ENCODE peak calls at places on chromosome 15, in ten cellular contexts. One of them, this sample, is unnamed.

GRCh38 chr15:95979286-95979685 is 351.2 kb upstream of the NR2F2 start:
- DNase-seq in AG08395: no peak
- DNase-seq in fibroblast of mammary gland: no peak
- DNase-seq in CD4-positive, CD25-positive, alpha-beta regulatory T cell: no peak
- DNase-seq in memory B cell: no peak
- DNase-seq in EH: no peak
- DNase-seq in right atrium auricular region: no peak
- DNase-seq in foreskin fibroblast: no peak
- DNase-seq in COR-L47: no peak
- DNase-seq in Daoy: no peak
- DNase-seq in this sample: no peak

GRCh38 chr15:89749951-89750559 is 994 bp downstream of the MESP1 start:
- DNase-seq in memory B cell: peak
- DNase-seq in foreskin fibroblast: no peak
- DNase-seq in right atrium auricular region: no peak
- DNase-seq in AG08395: no peak
- DNase-seq in fibroblast of mammary gland: no peak
- DNase-seq in CD4-positive, CD25-positive, alpha-beta regulatory T cell: peak
- DNase-seq in COR-L47: peak
- DNase-seq in EH: no peak
- DNase-seq in Daoy: peak
- DNase-seq in this sample: no peak

GRCh38 chr15:36401586-36401966 is 177.8 kb upstream of the CDIN1 start:
- DNase-seq in right atrium auricular region: no peak
- DNase-seq in fibroblast of mammary gland: no peak
- DNase-seq in AG08395: no peak
- DNase-seq in foreskin fibroblast: no peak
- DNase-seq in memory B cell: no peak
- DNase-seq in COR-L47: no peak
- DNase-seq in EH: no peak
- DNase-seq in Daoy: peak
- DNase-seq in CD4-positive, CD25-positive, alpha-beta regulatory T cell: no peak
- DNase-seq in this sample: no peak

GRCh38 chr15:85334241-85334640 is 46.2 kb upstream of the AKAP13 start:
- DNase-seq in COR-L47: no peak
- DNase-seq in Daoy: no peak
- DNase-seq in EH: no peak
- DNase-seq in AG08395: no peak
- DNase-seq in right atrium auricular region: no peak
- DNase-seq in CD4-positive, CD25-positive, alpha-beta regulatory T cell: no peak
- DNase-seq in foreskin fibroblast: no peak
- DNase-seq in fibroblast of mammary gland: no peak
- DNase-seq in memory B cell: no peak
- DNase-seq in this sample: no peak

GRCh38 chr15:70401709-70402108 is 304.0 kb upstream of the TLE3 start:
- DNase-seq in Daoy: no peak
- DNase-seq in memory B cell: no peak
- DNase-seq in foreskin fibroblast: peak
- DNase-seq in EH: no peak
- DNase-seq in right atrium auricular region: no peak
- DNase-seq in CD4-positive, CD25-positive, alpha-beta regulatory T cell: no peak
- DNase-seq in COR-L47: no peak
- DNase-seq in fibroblast of mammary gland: peak
- DNase-seq in AG08395: peak
- DNase-seq in this sample: no peak

GRCh38 chr15:68096099-68096498 is 42.0 kb downstream of the PIAS1 start:
- DNase-seq in right atrium auricular region: no peak
- DNase-seq in COR-L47: no peak
- DNase-seq in CD4-positive, CD25-positive, alpha-beta regulatory T cell: no peak
- DNase-seq in Daoy: no peak
- DNase-seq in AG08395: no peak
- DNase-seq in EH: no peak
- DNase-seq in memory B cell: no peak
- DNase-seq in foreskin fibroblast: no peak
- DNase-seq in fibroblast of mammary gland: no peak
- DNase-seq in this sample: no peak

GRCh38 chr15:66654718-66655375 is 47.2 kb upstream of the SMAD6 start:
- DNase-seq in AG08395: peak
- DNase-seq in right atrium auricular region: no peak
- DNase-seq in Daoy: no peak
- DNase-seq in foreskin fibroblast: no peak
- DNase-seq in fibroblast of mammary gland: no peak
- DNase-seq in CD4-positive, CD25-positive, alpha-beta regulatory T cell: peak
- DNase-seq in EH: no peak
- DNase-seq in memory B cell: no peak
- DNase-seq in COR-L47: no peak
- DNase-seq in this sample: no peak

GRCh38 chr15:73723146-73723545 is 30.0 kb downstream of the INSYN1 start:
- DNase-seq in right atrium auricular region: no peak
- DNase-seq in Daoy: no peak
- DNase-seq in EH: no peak
- DNase-seq in COR-L47: no peak
- DNase-seq in memory B cell: no peak
- DNase-seq in foreskin fibroblast: no peak
- DNase-seq in CD4-positive, CD25-positive, alpha-beta regulatory T cell: no peak
- DNase-seq in fibroblast of mammary gland: no peak
- DNase-seq in AG08395: no peak
- DNase-seq in this sample: no peak

GRCh38 chr15:90016721-90017120 is 15.6 kb downstream of the ZNF710 start:
- DNase-seq in COR-L47: no peak
- DNase-seq in right atrium auricular region: no peak
- DNase-seq in CD4-positive, CD25-positive, alpha-beta regulatory T cell: peak
- DNase-seq in AG08395: no peak
- DNase-seq in fibroblast of mammary gland: no peak
- DNase-seq in foreskin fibroblast: no peak
- DNase-seq in memory B cell: no peak
- DNase-seq in EH: no peak
- DNase-seq in Daoy: no peak
- DNase-seq in this sample: no peak

GRCh38 chr15:83694030-83694429 is 40.1 kb downstream of the ADAMTSL3 start:
- DNase-seq in AG08395: no peak
- DNase-seq in COR-L47: no peak
- DNase-seq in fibroblast of mammary gland: peak
- DNase-seq in memory B cell: no peak
- DNase-seq in right atrium auricular region: no peak
- DNase-seq in EH: no peak
- DNase-seq in CD4-positive, CD25-positive, alpha-beta regulatory T cell: no peak
- DNase-seq in foreskin fibroblast: no peak
- DNase-seq in Daoy: peak
- DNase-seq in this sample: no peak

GRCh38 chr15:94844533-94845390 is 613.4 kb downstream of the MCTP2 start:
- DNase-seq in EH: no peak
- DNase-seq in COR-L47: peak
- DNase-seq in AG08395: peak
- DNase-seq in memory B cell: no peak
- DNase-seq in Daoy: peak
- DNase-seq in right atrium auricular region: peak
- DNase-seq in foreskin fibroblast: peak
- DNase-seq in CD4-positive, CD25-positive, alpha-beta regulatory T cell: peak
- DNase-seq in fibroblast of mammary gland: no peak
- DNase-seq in this sample: no peak

GRCh38 chr15:34588046-34588674 is 4.7 kb upstream of the GOLGA8B start:
- DNase-seq in CD4-positive, CD25-positive, alpha-beta regulatory T cell: peak
- DNase-seq in right atrium auricular region: peak
- DNase-seq in EH: peak
- DNase-seq in AG08395: peak
- DNase-seq in memory B cell: peak
- DNase-seq in fibroblast of mammary gland: peak
- DNase-seq in foreskin fibroblast: peak
- DNase-seq in COR-L47: peak
- DNase-seq in Daoy: peak
- DNase-seq in this sample: peak

GRCh38 chr15:96331942-96332853 is 1.7 kb downstream of the NR2F2 start:
- DNase-seq in foreskin fibroblast: peak
- DNase-seq in fibroblast of mammary gland: peak
- DNase-seq in right atrium auricular region: no peak
- DNase-seq in Daoy: peak
- DNase-seq in AG08395: peak
- DNase-seq in memory B cell: no peak
- DNase-seq in CD4-positive, CD25-positive, alpha-beta regulatory T cell: no peak
- DNase-seq in EH: peak
- DNase-seq in COR-L47: peak
- DNase-seq in this sample: peak

GRCh38 chr15:75904241-75904631 is 558 bp downstream of the FBXO22 start:
- DNase-seq in Daoy: peak
- DNase-seq in right atrium auricular region: no peak
- DNase-seq in memory B cell: no peak
- DNase-seq in COR-L47: peak
- DNase-seq in fibroblast of mammary gland: peak
- DNase-seq in AG08395: peak
- DNase-seq in EH: peak
- DNase-seq in CD4-positive, CD25-positive, alpha-beta regulatory T cell: peak
- DNase-seq in foreskin fibroblast: peak
- DNase-seq in this sample: peak

GRCh38 chr15:98891301-98891700 is 116.3 kb downstream of the PGPEP1L start:
- DNase-seq in CD4-positive, CD25-positive, alpha-beta regulatory T cell: no peak
- DNase-seq in COR-L47: no peak
- DNase-seq in memory B cell: no peak
- DNase-seq in fibroblast of mammary gland: no peak
- DNase-seq in EH: no peak
- DNase-seq in right atrium auricular region: no peak
- DNase-seq in Daoy: no peak
- DNase-seq in AG08395: no peak
- DNase-seq in foreskin fibroblast: no peak
- DNase-seq in this sample: no peak

GRCh38 chr15:27679621-27680521 is 419.2 kb downstream of the OCA2 start:
- DNase-seq in EH: no peak
- DNase-seq in right atrium auricular region: no peak
- DNase-seq in fibroblast of mammary gland: no peak
- DNase-seq in memory B cell: no peak
- DNase-seq in Daoy: no peak
- DNase-seq in foreskin fibroblast: no peak
- DNase-seq in COR-L47: peak
- DNase-seq in CD4-positive, CD25-positive, alpha-beta regulatory T cell: no peak
- DNase-seq in AG08395: no peak
- DNase-seq in this sample: peak

GRCh38 chr15:78130012-78130353 is 1.3 kb downstream of the CIB2 start:
- DNase-seq in Daoy: no peak
- DNase-seq in memory B cell: no peak
- DNase-seq in foreskin fibroblast: no peak
- DNase-seq in CD4-positive, CD25-positive, alpha-beta regulatory T cell: no peak
- DNase-seq in fibroblast of mammary gland: no peak
- DNase-seq in right atrium auricular region: no peak
- DNase-seq in EH: no peak
- DNase-seq in AG08395: no peak
- DNase-seq in COR-L47: no peak
- DNase-seq in this sample: no peak

GRCh38 chr15:70127288-70127746 is 29.6 kb upstream of the TLE3 start:
- DNase-seq in foreskin fibroblast: no peak
- DNase-seq in AG08395: no peak
- DNase-seq in COR-L47: no peak
- DNase-seq in memory B cell: no peak
- DNase-seq in Daoy: peak
- DNase-seq in CD4-positive, CD25-positive, alpha-beta regulatory T cell: no peak
- DNase-seq in fibroblast of mammary gland: peak
- DNase-seq in EH: no peak
- DNase-seq in right atrium auricular region: no peak
- DNase-seq in this sample: peak

GRCh38 chr15:27851811-27852210 is 247.3 kb downstream of the OCA2 start:
- DNase-seq in right atrium auricular region: no peak
- DNase-seq in AG08395: no peak
- DNase-seq in foreskin fibroblast: no peak
- DNase-seq in memory B cell: no peak
- DNase-seq in COR-L47: no peak
- DNase-seq in fibroblast of mammary gland: no peak
- DNase-seq in EH: no peak
- DNase-seq in CD4-positive, CD25-positive, alpha-beta regulatory T cell: no peak
- DNase-seq in Daoy: no peak
- DNase-seq in this sample: no peak

GRCh38 chr15:28885289-28885629 is 515 bp upstream of the APBA2 start:
- DNase-seq in foreskin fibroblast: peak
- DNase-seq in CD4-positive, CD25-positive, alpha-beta regulatory T cell: no peak
- DNase-seq in memory B cell: no peak
- DNase-seq in fibroblast of mammary gland: no peak
- DNase-seq in COR-L47: no peak
- DNase-seq in AG08395: no peak
- DNase-seq in right atrium auricular region: no peak
- DNase-seq in EH: peak
- DNase-seq in Daoy: no peak
- DNase-seq in this sample: no peak

GRCh38 chr15:89787946-89788345 is 11.8 kb downstream of the MESP2 start:
- DNase-seq in fibroblast of mammary gland: no peak
- DNase-seq in CD4-positive, CD25-positive, alpha-beta regulatory T cell: no peak
- DNase-seq in AG08395: no peak
- DNase-seq in COR-L47: no peak
- DNase-seq in memory B cell: no peak
- DNase-seq in right atrium auricular region: no peak
- DNase-seq in foreskin fibroblast: no peak
- DNase-seq in EH: no peak
- DNase-seq in Daoy: no peak
- DNase-seq in this sample: no peak

GRCh38 chr15:65382146-65382491 is 4.3 kb upstream of the IGDCC3 start:
- DNase-seq in CD4-positive, CD25-positive, alpha-beta regulatory T cell: no peak
- DNase-seq in memory B cell: no peak
- DNase-seq in Daoy: no peak
- DNase-seq in COR-L47: no peak
- DNase-seq in EH: no peak
- DNase-seq in right atrium auricular region: no peak
- DNase-seq in foreskin fibroblast: no peak
- DNase-seq in AG08395: no peak
- DNase-seq in fibroblast of mammary gland: no peak
- DNase-seq in this sample: no peak

GRCh38 chr15:82714026-82714425 is 4.4 kb upstream of the AP3B2 start:
- DNase-seq in CD4-positive, CD25-positive, alpha-beta regulatory T cell: no peak
- DNase-seq in COR-L47: no peak
- DNase-seq in memory B cell: no peak
- DNase-seq in Daoy: no peak
- DNase-seq in fibroblast of mammary gland: no peak
- DNase-seq in foreskin fibroblast: no peak
- DNase-seq in EH: no peak
- DNase-seq in AG08395: no peak
- DNase-seq in right atrium auricular region: no peak
- DNase-seq in this sample: no peak

GRCh38 chr15:74396445-74397238 is 29.2 kb upstream of the CYP11A1 start:
- DNase-seq in CD4-positive, CD25-positive, alpha-beta regulatory T cell: no peak
- DNase-seq in fibroblast of mammary gland: peak
- DNase-seq in foreskin fibroblast: peak
- DNase-seq in AG08395: no peak
- DNase-seq in memory B cell: peak
- DNase-seq in Daoy: peak
- DNase-seq in right atrium auricular region: no peak
- DNase-seq in EH: peak
- DNase-seq in COR-L47: no peak
- DNase-seq in this sample: no peak

GRCh38 chr15:56786966-56787365 is 53.7 kb upstream of the ZNF280D start:
- DNase-seq in fibroblast of mammary gland: peak
- DNase-seq in AG08395: peak
- DNase-seq in memory B cell: no peak
- DNase-seq in right atrium auricular region: no peak
- DNase-seq in CD4-positive, CD25-positive, alpha-beta regulatory T cell: peak
- DNase-seq in COR-L47: no peak
- DNase-seq in EH: peak
- DNase-seq in Daoy: no peak
- DNase-seq in foreskin fibroblast: peak
- DNase-seq in this sample: no peak

GRCh38 chr15:100861511-100861991 is 18.1 kb upstream of the ALDH1A3 start:
- DNase-seq in CD4-positive, CD25-positive, alpha-beta regulatory T cell: no peak
- DNase-seq in COR-L47: no peak
- DNase-seq in memory B cell: no peak
- DNase-seq in Daoy: no peak
- DNase-seq in EH: no peak
- DNase-seq in foreskin fibroblast: no peak
- DNase-seq in right atrium auricular region: peak
- DNase-seq in AG08395: no peak
- DNase-seq in fibroblast of mammary gland: no peak
- DNase-seq in this sample: peak

GRCh38 chr15:37995461-37996347 is 61.3 kb downstream of the TMCO5A start:
- DNase-seq in AG08395: peak
- DNase-seq in foreskin fibroblast: peak
- DNase-seq in CD4-positive, CD25-positive, alpha-beta regulatory T cell: peak
- DNase-seq in COR-L47: no peak
- DNase-seq in Daoy: peak
- DNase-seq in fibroblast of mammary gland: peak
- DNase-seq in EH: peak
- DNase-seq in right atrium auricular region: no peak
- DNase-seq in memory B cell: no peak
- DNase-seq in this sample: peak

GRCh38 chr15:66948294-66948693 is 117.1 kb upstream of the SMAD3 start:
- DNase-seq in right atrium auricular region: no peak
- DNase-seq in EH: peak
- DNase-seq in memory B cell: no peak
- DNase-seq in CD4-positive, CD25-positive, alpha-beta regulatory T cell: no peak
- DNase-seq in foreskin fibroblast: peak
- DNase-seq in COR-L47: no peak
- DNase-seq in Daoy: peak
- DNase-seq in AG08395: peak
- DNase-seq in fibroblast of mammary gland: peak
- DNase-seq in this sample: no peak